ENCODE peak calls at places on chromosomes 1 and 21, in five cellular contexts. Y is HL-60, I is stomach, W is GM23248, V is adrenal gland. L is an unnamed sample.

GRCh38 chr1:227789881-227790400 is 25.5 kb upstream of the PRSS38 start:
- DNase-seq in W (no peak), Y (no peak), V (no peak), I (no peak), L (no peak)

GRCh38 chr1:30191154-30191702 is 532.2 kb downstream of the MATN1 start:
- DNase-seq in Y (no peak), I (no peak), V (no peak), W (peak; percentile 95), L (peak; percentile 33)

GRCh38 chr1:90189889-90190288 is 195.0 kb downstream of the ZNF326 start:
- DNase-seq in W (no peak), I (no peak), V (no peak), Y (no peak), L (no peak)

GRCh38 chr1:94061513-94062443 is 59.2 kb downstream of the ABCA4 start:
- DNase-seq in Y (peak; percentile 48), V (peak; percentile 65), W (peak; percentile 81), I (peak; percentile 76), L (peak; percentile 89)

GRCh38 chr1:15275921-15276683 is 29.1 kb downstream of the FHAD1 start:
- DNase-seq in W (no peak), Y (no peak), I (no peak), V (no peak), L (no peak)

GRCh38 chr1:1040004-1040991 is 20.4 kb downstream of the AGRN start:
- DNase-seq in W (peak; percentile 94), Y (peak; percentile 57), V (peak; percentile 73), I (peak; percentile 80), L (peak; percentile 72)

GRCh38 chr1:65148548-65149390 is 766 bp downstream of the AK4 start:
- DNase-seq in Y (peak; percentile 29), I (no peak), V (peak; percentile 38), W (peak; percentile 76), L (peak; percentile 58)

GRCh38 chr1:212260557-212261342 is 24.5 kb upstream of the PPP2R5A start:
- DNase-seq in V (no peak), Y (no peak), I (no peak), W (peak; percentile 7), L (peak; percentile 16)

GRCh38 chr1:25561426-25562100 is 18.2 kb downstream of the LDLRAP1 start:
- DNase-seq in Y (no peak), I (no peak), V (no peak), W (no peak), L (no peak)

GRCh38 chr21:42685036-42685435 is 31.6 kb downstream of the PDE9A start:
- DNase-seq in Y (no peak), V (no peak), W (peak; percentile 42), I (no peak), L (no peak)
- H3K4me3 ChIP-seq in Y (no peak overlapping the region), V (no peak overlapping the region), W (peak overlapping the region; percentile 71), I (no peak overlapping the region), L (no peak overlapping the region)

DNA sequence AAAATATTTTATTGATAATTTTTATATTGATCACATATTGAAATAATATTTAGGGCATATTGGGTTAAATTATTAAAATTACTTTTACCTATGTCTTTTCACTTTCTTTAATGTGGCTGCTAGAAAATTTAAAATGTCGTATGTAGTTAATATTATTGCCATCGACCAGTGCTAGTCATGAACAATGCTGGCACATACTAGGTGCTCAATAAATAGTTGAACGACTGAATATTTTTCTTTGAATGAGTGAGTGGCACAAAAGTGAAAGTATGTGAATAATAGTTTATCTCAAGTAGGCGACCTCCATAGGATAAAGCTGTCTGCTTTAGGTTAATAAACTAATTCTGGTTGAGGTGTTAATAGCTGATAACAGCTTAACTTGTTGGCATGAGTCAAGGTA is 150.8 kb upstream of the FGGY start:
- DNase-seq in Y (no peak), I (no peak), V (no peak), W (no peak), L (no peak)
- H3K4me3 ChIP-seq in Y (no peak overlapping the region), I (peak overlapping the region; percentile 53), V (peak overlapping the region; percentile 80), W (peak overlapping the region; percentile 67), L (no peak overlapping the region)

DNA sequence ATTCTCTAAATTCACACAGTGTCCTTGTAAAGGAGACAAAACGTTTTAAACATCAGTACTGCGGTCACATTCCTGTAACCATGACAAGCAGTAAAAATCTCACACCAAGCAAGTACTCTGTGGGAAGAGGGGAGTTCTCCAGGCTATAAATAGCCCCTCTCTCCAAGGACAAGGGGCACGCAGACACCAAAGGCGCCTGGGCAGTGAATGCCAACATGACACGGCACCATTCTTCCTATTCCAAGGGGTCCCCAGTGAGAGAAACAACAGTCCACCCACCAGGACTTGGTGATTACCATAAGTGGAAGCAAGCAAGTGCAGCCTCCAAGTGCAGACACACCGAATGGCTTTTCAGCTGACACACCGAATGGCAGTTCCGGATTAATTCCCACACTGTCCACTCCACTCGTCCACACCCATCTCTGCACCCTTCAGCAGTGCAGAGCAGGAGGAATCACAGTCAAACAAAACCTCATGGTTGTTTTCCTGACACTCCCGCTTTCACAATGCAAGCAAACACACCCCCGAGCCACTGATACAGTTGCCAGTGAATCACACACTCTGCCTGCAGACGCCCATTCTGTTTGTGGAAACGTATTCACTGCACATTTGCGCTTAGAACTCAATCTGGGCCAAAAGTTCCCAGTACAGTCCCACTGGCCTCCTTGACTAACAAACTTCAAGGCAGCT is 1.8 kb downstream of the PTTG1IP start:
- DNase-seq in Y (peak; percentile 25), V (no peak), W (peak; percentile 94), I (peak; percentile 68), L (peak; percentile 91)
- H3K4me3 ChIP-seq in Y (peak overlapping the region; percentile 88), V (peak overlapping the region; percentile 99), W (peak overlapping the region; percentile 95), I (peak overlapping the region; percentile 92), L (peak overlapping the region; percentile 82)

GRCh38 chr1:72643142-72643541 is 360.8 kb upstream of the NEGR1 start:
- DNase-seq in I (no peak), Y (no peak), W (no peak), V (no peak), L (no peak)

GRCh38 chr1:72649974-72650373 is 367.6 kb upstream of the NEGR1 start:
- DNase-seq in Y (no peak), W (peak; percentile 47), I (no peak), V (no peak), L (no peak)

GRCh38 chr1:72649211-72649888 is 367.0 kb upstream of the NEGR1 start:
- DNase-seq in I (no peak), Y (no peak), V (no peak), W (no peak), L (no peak)

GRCh38 chr1:72648465-72648864 is 366.1 kb upstream of the NEGR1 start:
- DNase-seq in W (no peak), I (no peak), V (no peak), Y (no peak), L (no peak)
- H3K4me3 ChIP-seq in W (no peak overlapping the region), I (no peak overlapping the region), V (no peak overlapping the region), Y (no peak overlapping the region), L (no peak overlapping the region)